ENCODE peak calls at places on chromosomes 5 and 9, in five cellular contexts. J, I, R, K and O are unnamed samples.

GRCh38 chr9:126721531-126722098 is 83.2 kb upstream of the ZBTB43 start:
- DNase-seq in J (no peak), I (no peak), R (peak; percentile 38), K (no peak), O (no peak)

GRCh38 chr9:892123-892522 is 50.6 kb downstream of the DMRT1 start:
- DNase-seq in J (no peak), I (no peak), R (no peak), K (no peak), O (no peak)

GRCh38 chr9:108473209-108474112 is 382.3 kb downstream of the ACTL7B start:
- DNase-seq in J (no peak), I (peak; percentile 40), R (no peak), K (no peak), O (peak; percentile 53)

GRCh38 chr5:108560581-108560980 is 178.7 kb upstream of the FBXL17 start:
- DNase-seq in J (peak; percentile 8), I (no peak), R (no peak), K (no peak), O (no peak)

GRCh38 chr5:163373401-163374066 is 63.9 kb upstream of the CCNG1 start:
- DNase-seq in J (no peak), I (no peak), R (no peak), K (no peak), O (no peak)

GRCh38 chr5:55062039-55062779 is 38.2 kb downstream of the GZMK start:
- DNase-seq in J (peak; percentile 6), I (no peak), R (no peak), K (no peak), O (peak; percentile 30)

GRCh38 chr9:85420750-85421149 is 321.0 kb downstream of the AGTPBP1 start:
- DNase-seq in J (no peak), I (no peak), R (no peak), K (no peak), O (no peak)

GRCh38 chr5:83485842-83486241 is 14.3 kb downstream of the VCAN start:
- DNase-seq in J (no peak), I (no peak), R (no peak), K (no peak), O (no peak)

GRCh38 chr9:26812217-26812616 is 80.4 kb downstream of the CAAP1 start:
- DNase-seq in J (no peak), I (no peak), R (no peak), K (no peak), O (no peak)

GRCh38 chr5:135140805-135141204 is 106.8 kb upstream of the PITX1 start:
- DNase-seq in J (peak; percentile 66), I (no peak), R (no peak), K (no peak), O (peak; percentile 31)

GRCh38 chr9:89422151-89422918 is 75.6 kb downstream of the SEMA4D start:
- DNase-seq in J (no peak), I (no peak), R (no peak), K (no peak), O (no peak)
- TF ChIP-seq POLR2A in J (no peak), I (no peak), R (no peak), K (no peak), O (no peak)

GRCh38 chr5:56815657-56816545 is 552 bp downstream of the MAP3K1 start:
- DNase-seq in J (peak; percentile 28), I (peak; percentile 30), R (peak; percentile 58), K (peak; percentile 36), O (peak; percentile 51)

GRCh38 chr5:56818409-56819026 is 3.2 kb downstream of the MAP3K1 start:
- DNase-seq in J (no peak), I (no peak), R (no peak), K (no peak), O (no peak)

GRCh38 chr5:56817306-56817986 is 2.1 kb downstream of the MAP3K1 start:
- DNase-seq in J (no peak), I (no peak), R (no peak), K (no peak), O (no peak)

GRCh38 chr5:56814963-56815656 is at the start of gene MAP3K1:
- DNase-seq in J (peak; percentile 96), I (peak; percentile 90), R (peak; percentile 86), K (peak; percentile 74), O (peak; percentile 92)

GRCh38 chr5:56816546-56817081 is 1.3 kb downstream of the MAP3K1 start:
- DNase-seq in J (peak; percentile 65), I (peak; percentile 55), R (peak; percentile 65), K (peak; percentile 28), O (peak; percentile 75)
- TF ChIP-seq POLR2A in J (peak; percentile 12), I (peak; percentile 13), R (no peak), K (no peak), O (no peak)

GRCh38 chr9:136978865-136979544 is 1.7 kb downstream of the PTGDS start:
- DNase-seq in J (no peak), I (no peak), R (no peak), K (no peak), O (no peak)

GRCh38 chr9:136975624-136976023 is 1.7 kb upstream of the PTGDS start:
- DNase-seq in J (no peak), I (no peak), R (no peak), K (no peak), O (no peak)

GRCh38 chr9:136974834-136975535 is 2.3 kb upstream of the PTGDS start:
- DNase-seq in J (no peak), I (no peak), R (no peak), K (no peak), O (no peak)

GRCh38 chr9:136978073-136978864 is 965 bp downstream of the PTGDS start:
- DNase-seq in J (peak; percentile 60), I (peak; percentile 45), R (peak; percentile 52), K (peak; percentile 52), O (peak; percentile 65)

GRCh38 chr9:136977223-136978072 is at the start of gene PTGDS:
- DNase-seq in J (no peak), I (no peak), R (no peak), K (peak; percentile 40), O (no peak)
- TF ChIP-seq POLR2A in J (no peak), I (no peak), R (no peak), K (no peak), O (no peak)

GRCh38 chr5:75236322-75237316 is at the start of gene ANKRD31:
- DNase-seq in J (peak; percentile 87), I (peak; percentile 72), R (peak; percentile 88), K (peak; percentile 81), O (peak; percentile 91)
- TF ChIP-seq POLR2A in J (peak; percentile 61), I (peak; percentile 47), R (peak; percentile 59), K (no peak), O (peak; percentile 38)

DNA sequence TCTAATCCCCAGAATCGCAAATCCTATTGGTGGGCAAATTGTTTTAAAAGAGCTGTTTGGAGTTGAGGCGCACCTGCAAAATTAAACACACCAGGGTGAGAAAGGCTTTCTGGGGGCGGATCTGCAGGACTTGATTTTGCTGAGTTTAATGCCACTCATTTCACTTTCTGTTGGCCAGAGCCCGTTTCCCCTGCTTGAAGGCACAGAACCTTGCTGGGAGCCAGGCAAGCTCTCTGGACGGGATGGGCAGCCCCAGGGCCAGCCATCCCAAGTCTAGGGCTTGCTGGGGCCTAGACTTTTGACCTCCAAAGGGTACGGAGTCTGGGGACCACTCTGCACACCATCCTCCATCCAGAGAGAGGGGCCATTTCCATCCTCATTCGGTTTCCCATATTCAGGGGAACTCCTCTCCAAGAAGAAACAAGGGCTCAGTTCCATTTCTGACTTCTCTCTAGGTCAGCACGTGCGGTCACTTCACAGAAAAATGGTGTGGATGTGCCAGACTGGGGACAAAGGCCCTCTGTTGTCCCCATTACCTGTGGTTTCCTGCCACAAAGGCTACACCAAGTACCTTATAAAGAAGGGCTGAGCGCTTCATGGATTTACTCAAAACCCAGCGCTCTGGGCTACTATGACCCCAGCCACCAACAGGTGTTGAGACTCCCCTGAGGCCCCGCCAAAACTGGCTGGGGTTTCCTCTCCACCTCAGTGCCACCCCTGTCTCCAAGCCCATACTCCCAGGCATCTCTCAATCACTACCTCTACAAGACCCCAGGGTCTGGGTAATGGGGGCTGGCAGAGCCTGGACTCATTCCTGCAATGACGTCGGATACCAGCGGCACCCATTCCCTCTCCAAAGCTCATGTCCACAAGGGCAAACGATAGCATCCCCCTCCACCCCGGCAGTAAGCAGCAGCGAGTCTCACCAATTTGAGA is 170.0 kb downstream of the AUH start:
- DNase-seq in J (no peak), I (no peak), R (no peak), K (no peak), O (no peak)
- TF ChIP-seq POLR2A in J (no peak), I (no peak), R (no peak), K (no peak), O (no peak)

DNA sequence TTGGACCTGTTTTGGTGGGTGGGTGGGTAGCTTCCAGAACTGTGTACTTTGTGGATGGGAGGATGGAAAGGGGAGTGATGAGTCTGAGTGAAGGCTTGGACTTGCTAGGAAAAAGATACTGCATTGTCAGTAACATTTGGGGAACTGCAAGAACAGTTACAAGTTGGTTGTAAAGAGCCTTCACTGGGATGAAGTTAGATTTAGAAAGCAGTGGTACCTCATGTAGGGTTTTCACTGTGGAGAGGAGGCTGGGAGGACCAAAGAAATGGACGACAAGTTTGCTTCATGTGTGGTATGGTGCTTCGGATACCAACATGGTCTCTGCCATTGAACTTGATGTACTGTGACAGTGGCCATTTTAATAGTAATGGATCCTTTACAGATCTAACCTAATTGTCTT is 50.3 kb downstream of the RAD23B start:
- DNase-seq in J (no peak), I (no peak), R (no peak), K (no peak), O (no peak)
- TF ChIP-seq POLR2A in J (no peak), I (no peak), R (no peak), K (no peak), O (no peak)

GRCh38 chr9:131847665-131848354 is 107.9 kb upstream of the RAPGEF1 start:
- DNase-seq in J (no peak), I (no peak), R (no peak), K (no peak), O (no peak)

GRCh38 chr9:131849391-131849790 is 109.5 kb upstream of the RAPGEF1 start:
- DNase-seq in J (no peak), I (no peak), R (no peak), K (no peak), O (no peak)

GRCh38 chr9:131851414-131851813 is 111.5 kb upstream of the RAPGEF1 start:
- DNase-seq in J (no peak), I (no peak), R (no peak), K (no peak), O (no peak)

GRCh38 chr9:131845286-131846011 is 105.6 kb upstream of the RAPGEF1 start:
- DNase-seq in J (no peak), I (no peak), R (no peak), K (no peak), O (no peak)

DNA sequence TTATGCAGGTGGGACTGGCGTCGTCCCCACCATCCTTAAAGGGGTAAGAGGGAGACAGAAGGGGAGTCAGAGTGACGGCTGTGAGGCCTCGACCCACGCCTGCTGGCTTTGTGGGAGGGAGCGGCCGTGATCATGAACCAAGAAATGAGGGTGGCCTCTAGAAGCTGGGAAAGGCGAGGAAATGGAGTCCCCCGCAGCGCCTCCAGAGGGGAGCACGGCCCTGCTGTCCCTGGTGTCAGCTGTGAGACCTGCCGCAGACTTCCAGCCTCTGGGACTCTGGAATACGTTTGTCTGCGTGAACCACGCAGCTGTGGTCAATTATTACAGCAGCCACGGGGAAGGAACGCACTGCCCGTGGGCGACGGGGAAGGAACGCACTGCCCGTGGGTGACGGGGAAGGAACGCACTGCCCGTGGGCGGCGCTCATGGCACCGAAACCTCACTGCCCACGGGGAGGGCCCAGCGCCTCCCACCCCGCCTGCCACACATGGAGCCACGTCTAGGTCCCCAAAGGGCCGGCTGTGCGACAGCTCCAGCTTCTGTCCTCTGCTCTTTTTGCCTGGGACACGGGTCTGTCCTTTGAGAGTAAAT is 108.8 kb upstream of the RAPGEF1 start:
- DNase-seq in J (no peak), I (no peak), R (no peak), K (no peak), O (no peak)
- TF ChIP-seq POLR2A in J (no peak), I (no peak), R (no peak), K (no peak), O (no peak)